ENCODE peak calls at places on chromosome 17, in seven cellular contexts. L, S, K, T, Z, G and J are unnamed samples.

GRCh38 chr17:80034654-80034976 is 1.1 kb downstream of the TBC1D16 start:
- DNase-seq in S (peak), L (no peak), Z (no peak), T (no peak), K (no peak), G (no peak), J (no peak)

GRCh38 chr17:56779898-56780777 is 53.6 kb downstream of the C17orf67 start:
- DNase-seq in L (peak), T (peak), S (peak), G (peak), Z (peak), K (peak), J (peak)

GRCh38 chr17:1518410-1518809 is 2.0 kb upstream of the INPP5K start:
- DNase-seq in K (no peak), S (no peak), G (no peak), L (no peak), Z (no peak), T (no peak), J (no peak)

GRCh38 chr17:79919164-79919585 is 79.9 kb upstream of the CBX4 start:
- DNase-seq in S (peak), G (peak), Z (peak), T (no peak), L (no peak), K (peak), J (no peak)

GRCh38 chr17:67223924-67224323 is 21.1 kb downstream of the HELZ start:
- DNase-seq in Z (no peak), L (no peak), T (no peak), S (no peak), G (peak), K (peak), J (no peak)

GRCh38 chr17:19000531-19001011 is 4.0 kb downstream of the FAM83G start:
- DNase-seq in S (no peak), G (peak), Z (peak), T (no peak), K (no peak), L (peak), J (peak)

GRCh38 chr17:77492446-77493237 is 351.9 kb downstream of the SEC14L1 start:
- DNase-seq in L (no peak), K (no peak), Z (no peak), G (no peak), T (no peak), S (peak), J (no peak)

GRCh38 chr17:7634384-7634783 is 4.4 kb downstream of the SHBG start:
- DNase-seq in K (peak), S (peak), L (peak), G (peak), Z (peak), T (peak), J (peak)

GRCh38 chr17:27571563-27572129 is 59.3 kb upstream of the LGALS9 start:
- DNase-seq in L (no peak), Z (no peak), S (no peak), K (no peak), G (no peak), T (peak), J (no peak)

GRCh38 chr17:38749222-38750043 is 1.3 kb upstream of the PCGF2 start:
- DNase-seq in T (peak), Z (peak), G (peak), L (peak), K (peak), S (peak), J (peak)

GRCh38 chr17:33664116-33664840 is 371.2 kb upstream of the ASIC2 start:
- DNase-seq in G (no peak), T (no peak), K (no peak), Z (no peak), S (no peak), L (no peak), J (no peak)

GRCh38 chr17:27294689-27295630 is 1.0 kb downstream of the WSB1 start:
- DNase-seq in L (peak), K (peak), T (peak), Z (peak), S (peak), G (peak), J (peak)

GRCh38 chr17:59756236-59756818 is 48.9 kb downstream of the VMP1 start:
- DNase-seq in L (peak), G (no peak), S (no peak), Z (peak), K (peak), T (no peak), J (peak)

GRCh38 chr17:59752922-59753321 is 45.5 kb downstream of the VMP1 start:
- DNase-seq in Z (no peak), G (no peak), K (no peak), T (no peak), L (no peak), S (no peak), J (no peak)

GRCh38 chr17:59752446-59752845 is 45.0 kb downstream of the VMP1 start:
- DNase-seq in Z (peak), K (no peak), T (no peak), S (no peak), L (no peak), G (no peak), J (no peak)

GRCh38 chr17:59753522-59754467 is 46.3 kb downstream of the VMP1 start:
- DNase-seq in Z (peak), T (peak), G (peak), K (peak), S (peak), L (peak), J (peak)

GRCh38 chr17:59754547-59754946 is 47.1 kb downstream of the VMP1 start:
- DNase-seq in Z (peak), L (peak), T (no peak), K (peak), G (no peak), S (no peak), J (peak)
- H3K4me3 ChIP-seq in Z (no peak), L (no peak), T (no peak), K (no peak), G (no peak), S (no peak), J (peak)

DNA sequence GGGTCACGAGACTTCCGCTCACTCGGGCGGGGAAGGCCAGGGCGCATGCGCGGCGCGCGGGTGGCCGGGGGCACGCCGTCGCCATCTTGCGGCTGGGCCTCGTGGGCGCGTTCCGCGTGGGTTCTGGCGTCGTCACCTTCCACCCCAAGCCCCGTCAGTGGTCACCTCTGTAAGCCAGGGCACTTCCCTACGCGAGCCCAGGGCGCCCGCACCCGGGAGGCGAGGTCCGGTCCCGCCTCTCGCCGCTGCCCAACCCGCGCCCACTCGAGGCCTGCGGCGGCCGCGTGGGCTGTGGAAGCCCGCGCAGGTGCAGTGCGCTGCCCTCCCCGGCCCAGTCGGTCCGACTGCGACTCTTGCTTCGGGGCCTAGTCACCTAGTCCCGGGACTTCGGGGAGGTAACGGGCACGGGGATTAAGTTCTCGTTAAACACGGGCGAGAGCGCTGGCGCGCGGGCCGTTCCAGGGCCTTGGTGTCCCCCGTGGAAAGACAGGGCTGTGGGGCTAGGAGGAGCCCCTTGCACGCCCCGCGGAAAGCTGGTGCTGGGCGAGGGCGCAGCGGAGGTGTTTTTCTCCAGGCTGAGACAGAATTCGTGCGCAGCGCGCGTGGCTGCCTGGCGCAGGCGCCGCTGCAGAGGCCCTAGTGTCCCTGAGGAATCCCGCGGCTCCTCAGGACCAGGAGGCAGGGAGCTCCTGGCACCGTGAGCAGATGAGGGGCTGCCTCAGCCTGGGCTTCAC is 417 bp upstream of the ARHGDIA start:
- DNase-seq in K (peak), S (peak), L (peak), Z (peak), G (peak), T (peak), J (peak)
- TF ChIP-seq CTCF in K (no peak), S (peak), L (peak), Z (no peak), G (peak), T (peak), J (no peak)

DNA sequence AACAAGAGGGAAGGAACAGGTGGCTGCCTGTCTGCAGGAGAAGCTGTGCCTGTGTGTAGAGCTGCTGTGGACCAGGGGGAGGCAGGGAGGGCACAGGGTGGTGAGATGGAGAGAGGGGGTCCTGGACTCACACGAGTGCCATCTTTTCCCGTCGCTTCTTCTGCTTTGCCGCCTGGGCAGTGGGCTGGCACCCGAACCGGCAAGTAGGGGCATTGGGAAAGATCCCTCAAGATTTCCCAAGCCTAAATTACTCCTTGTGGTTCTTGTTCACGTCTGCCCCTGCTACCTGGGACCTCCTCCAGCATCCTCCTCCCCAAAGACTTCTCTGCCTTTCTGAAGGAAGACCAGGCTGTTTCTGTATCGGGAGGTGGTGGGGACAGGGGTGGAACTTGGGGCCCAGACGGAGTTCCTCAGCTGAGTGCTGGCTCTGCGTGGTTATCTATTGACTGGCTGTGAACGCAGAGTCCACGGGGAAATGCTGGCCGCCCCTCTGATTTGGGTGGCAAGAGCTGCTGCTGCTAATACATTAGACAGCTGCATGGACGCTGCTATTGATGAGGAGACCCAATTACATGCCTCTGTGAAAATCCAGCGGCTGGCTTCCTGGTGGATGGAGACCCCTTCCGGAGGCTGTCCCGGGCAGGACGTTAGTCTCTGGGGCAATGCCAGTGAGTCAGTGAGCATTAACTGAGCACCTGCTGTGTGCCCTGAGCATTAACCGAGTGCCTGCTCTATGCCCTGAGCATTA is 114.5 kb downstream of the OR1D5 start:
- DNase-seq in L (no peak), S (no peak), Z (no peak), K (no peak), G (no peak), T (no peak), J (no peak)
- H3K4me3 ChIP-seq in L (no peak), S (no peak), Z (no peak), K (no peak), G (no peak), T (no peak), J (no peak)

GRCh38 chr17:72419866-72420774 is 299.3 kb downstream of the SOX9 start:
- DNase-seq in K (no peak), T (no peak), G (no peak), Z (no peak), S (no peak), L (no peak), J (no peak)
- TF ChIP-seq CTCF in K (no peak), T (no peak), G (no peak), Z (no peak), S (no peak), L (no peak), J (no peak)

DNA sequence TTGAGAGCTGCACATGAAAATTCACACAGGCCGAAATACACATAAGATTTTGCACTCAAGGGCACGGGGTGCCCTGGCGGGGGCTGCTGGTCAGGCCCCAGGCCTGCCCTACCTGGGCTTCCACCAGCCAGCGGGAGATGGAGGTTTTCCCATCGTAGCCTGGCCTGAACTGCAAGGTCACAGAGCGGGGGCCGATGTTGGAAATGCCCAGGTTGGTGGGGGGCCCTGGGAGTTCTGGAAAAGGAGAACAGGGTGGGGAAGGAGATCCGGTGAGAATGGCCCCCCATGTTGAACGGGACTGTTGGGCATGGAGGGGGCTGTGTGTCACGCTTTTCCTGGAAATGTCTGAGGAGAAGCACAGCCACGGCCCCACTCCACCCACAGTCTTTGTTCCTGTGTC is 87.3 kb upstream of the CDC42EP4 start:
- DNase-seq in K (no peak), L (no peak), G (no peak), Z (no peak), S (no peak), T (no peak), J (no peak)
- H3K4me3 ChIP-seq in K (no peak), L (no peak), G (no peak), Z (no peak), S (no peak), T (no peak), J (no peak)

GRCh38 chr17:74682442-74683190 is 30.1 kb downstream of the CD300LF start:
- DNase-seq in S (no peak), L (no peak), T (no peak), G (no peak), Z (no peak), K (no peak), J (no peak)

GRCh38 chr17:74680941-74681340 is 31.8 kb downstream of the CD300LF start:
- DNase-seq in S (no peak), Z (no peak), L (no peak), K (no peak), T (no peak), G (no peak), J (no peak)

GRCh38 chr17:74682028-74682427 is 30.7 kb downstream of the CD300LF start:
- DNase-seq in T (no peak), Z (no peak), S (no peak), L (no peak), G (no peak), K (no peak), J (no peak)

GRCh38 chr17:74677558-74678466 is 34.9 kb downstream of the CD300LF start:
- DNase-seq in Z (peak), K (peak), L (peak), T (peak), S (peak), G (peak), J (peak)

DNA sequence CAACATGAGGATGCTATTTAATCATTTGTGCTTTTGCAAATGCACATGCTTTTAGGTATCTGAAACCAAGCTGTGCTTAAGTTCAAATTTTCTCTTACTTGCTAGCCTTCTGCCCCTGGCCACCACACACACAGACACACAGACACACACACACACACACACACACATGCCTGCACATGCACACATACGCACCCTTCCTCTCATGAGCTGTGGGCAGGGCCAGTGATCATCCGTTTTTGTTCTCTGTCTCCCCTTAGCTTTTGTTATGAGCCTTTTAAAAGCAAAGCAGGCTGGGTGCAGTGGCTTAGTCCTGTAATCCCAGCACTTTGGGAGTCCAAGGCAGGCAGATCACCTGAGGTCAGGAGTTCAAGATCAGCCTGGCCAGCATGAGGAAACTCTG is 34.2 kb downstream of the CD300LF start:
- DNase-seq in G (no peak), Z (no peak), T (no peak), K (no peak), S (no peak), L (no peak), J (no peak)
- TF ChIP-seq CTCF in G (no peak), Z (no peak), T (no peak), K (no peak), S (no peak), L (no peak), J (no peak)